ENCODE peak calls at places on chromosomes 4 and X, in four cellular contexts. X is mammary epithelial cell, R is astrocyte, C is endothelial cell of umbilical vein. A is an unnamed sample.
A peak's percentile ranks its signal among the peaks of the same experiment; 100 is the strongest.

GRCh38 chr4:177041356-177041755 is 248.6 kb upstream of the VEGFC start:
- DNase-seq in X (no peak), R (peak; percentile 31), C (no peak), A (no peak)

GRCh38 chrX:1909419-1910206 is 294.8 kb downstream of the ASMT start:
- DNase-seq in X (no peak), R (no peak), C (no peak), A (no peak)

GRCh38 chr4:7655549-7656243 is 221.0 kb upstream of the PSAPL1 start:
- DNase-seq in X (no peak), R (peak; percentile 23), C (no peak), A (no peak)

GRCh38 chr4:155415662-155416061 is 38.9 kb upstream of the MAP9 start:
- DNase-seq in X (no peak), R (no peak), C (no peak), A (no peak)

GRCh38 chr4:55346851-55347255 is 811 bp downstream of the SRD5A3 start:
- DNase-seq in X (no peak), R (no peak), C (no peak), A (no peak)

GRCh38 chr4:71377561-71377960 is 38.7 kb downstream of the SLC4A4 start:
- DNase-seq in X (peak; percentile 22), R (peak; percentile 91), C (peak; percentile 13), A (peak; percentile 74)

GRCh38 chr4:63085091-63085490 is 1324.2 kb downstream of the TECRL start:
- DNase-seq in X (no peak), R (no peak), C (no peak), A (no peak)

GRCh38 chr4:182917182-182918043 is at the start of gene DCTD:
- DNase-seq in X (peak; percentile 55), R (peak; percentile 46), C (peak; percentile 60), A (peak; percentile 28)

GRCh38 chr4:114250439-114250891 is 271.0 kb upstream of the ARSJ start:
- DNase-seq in X (no peak), R (no peak), C (no peak), A (peak; percentile 20)

GRCh38 chrX:23773601-23774175 is 9.3 kb upstream of the SAT1 start:
- DNase-seq in X (no peak), R (no peak), C (peak; percentile 76), A (no peak)

GRCh38 chrX:8743126-8743732 is 11.3 kb upstream of the ANOS1 start:
- DNase-seq in X (peak; percentile 35), R (no peak), C (peak; percentile 26), A (no peak)

GRCh38 chr4:105352826-105353225 is 121.0 kb downstream of the PPA2 start:
- DNase-seq in X (no peak), R (peak; percentile 55), C (no peak), A (no peak)

DNA sequence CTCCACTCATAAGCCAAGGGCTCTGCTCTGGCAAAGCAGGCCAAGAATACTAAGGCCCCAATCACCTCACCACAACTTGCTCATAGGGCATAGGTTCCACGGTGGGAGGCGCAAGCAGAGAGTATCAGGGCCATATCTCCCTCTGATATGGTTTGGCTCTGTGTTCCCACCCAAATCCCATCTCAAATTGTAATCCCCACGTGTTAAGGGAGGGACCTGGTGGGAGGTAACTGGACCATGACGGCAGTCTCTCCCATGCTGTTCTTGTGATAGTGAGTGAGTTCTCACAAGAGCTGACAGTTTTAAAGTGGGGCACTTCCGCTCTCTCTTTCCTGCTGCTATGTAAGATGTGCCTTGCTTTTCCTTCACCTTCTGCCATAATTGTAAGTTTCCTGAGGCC is 88.7 kb downstream of the SHROOM4 start:
- DNase-seq in X (no peak), R (no peak), C (no peak), A (no peak)
- H3K27me3 ChIP-seq in X (peaks cover 2% of the 10 kb centered on the region), R (no peaks in the 10 kb centered on the region), C (no peaks in the 10 kb centered on the region), A (no peaks in the 10 kb centered on the region)

GRCh38 chrX:120244735-120245498 is 5.7 kb upstream of the ZBTB33 start:
- DNase-seq in X (peak; percentile 74), R (peak; percentile 68), C (peak; percentile 73), A (peak; percentile 76)

GRCh38 chrX:120253784-120254183 is 3.2 kb downstream of the ZBTB33 start:
- DNase-seq in X (no peak), R (no peak), C (no peak), A (no peak)

GRCh38 chrX:120251471-120252011 is 929 bp downstream of the ZBTB33 start:
- DNase-seq in X (peak; percentile 9), R (peak; percentile 12), C (peak; percentile 34), A (no peak)

DNA sequence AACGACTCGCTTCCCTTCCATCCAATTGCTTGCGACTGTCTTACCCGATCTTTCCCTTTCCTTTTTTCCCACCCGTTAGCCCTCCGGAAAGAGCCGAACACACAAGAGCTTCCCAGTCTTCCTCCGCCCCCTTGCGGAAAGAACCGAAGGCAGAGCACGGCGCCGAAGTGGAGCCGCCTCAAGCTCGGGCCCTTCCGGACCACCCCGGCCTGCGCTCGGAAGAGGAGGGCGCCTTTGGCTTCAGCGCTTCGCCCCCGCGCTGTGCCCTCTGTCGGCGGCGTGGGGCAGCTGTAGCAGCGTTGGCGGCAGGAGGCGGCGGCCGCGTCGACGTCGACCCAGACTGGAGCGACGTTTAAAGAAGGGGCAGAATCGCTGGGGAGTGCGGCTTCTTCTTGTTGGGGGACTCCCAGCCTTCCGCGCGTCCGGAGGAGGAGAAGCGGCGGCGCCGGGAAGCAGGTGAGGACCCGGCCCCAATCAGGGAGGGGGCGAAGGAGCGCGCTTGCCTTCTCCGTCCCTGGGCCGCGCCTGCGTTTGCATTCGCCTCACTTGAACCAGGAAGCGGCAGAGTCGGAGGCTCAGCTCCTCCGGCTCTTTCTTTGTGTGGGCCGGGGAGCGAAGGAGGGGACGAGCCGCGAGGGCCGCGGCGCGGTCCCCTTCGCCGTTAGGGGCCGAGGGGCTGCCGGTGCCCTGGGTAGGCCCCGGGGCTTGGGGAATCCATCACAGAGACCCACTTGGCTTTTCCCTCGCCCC is at the start of gene ZBTB33:
- DNase-seq in X (peak; percentile 91), R (peak; percentile 86), C (peak; percentile 96), A (peak; percentile 75)
- H3K4me1 ChIP-seq in X (no peaks in the 10 kb centered on the region), R (no peaks in the 10 kb centered on the region), C (peaks cover 11% of the 10 kb centered on the region), A (no peaks in the 10 kb centered on the region)

GRCh38 chr4:56657818-56658217 is 23.3 kb downstream of the HOPX start:
- DNase-seq in X (no peak), R (no peak), C (no peak), A (no peak)
- H3K27me3 ChIP-seq in X (peaks cover 41% of the 10 kb centered on the region), R (peaks cover 27% of the 10 kb centered on the region), C (no peaks in the 10 kb centered on the region), A (peaks cover 55% of the 10 kb centered on the region)

DNA sequence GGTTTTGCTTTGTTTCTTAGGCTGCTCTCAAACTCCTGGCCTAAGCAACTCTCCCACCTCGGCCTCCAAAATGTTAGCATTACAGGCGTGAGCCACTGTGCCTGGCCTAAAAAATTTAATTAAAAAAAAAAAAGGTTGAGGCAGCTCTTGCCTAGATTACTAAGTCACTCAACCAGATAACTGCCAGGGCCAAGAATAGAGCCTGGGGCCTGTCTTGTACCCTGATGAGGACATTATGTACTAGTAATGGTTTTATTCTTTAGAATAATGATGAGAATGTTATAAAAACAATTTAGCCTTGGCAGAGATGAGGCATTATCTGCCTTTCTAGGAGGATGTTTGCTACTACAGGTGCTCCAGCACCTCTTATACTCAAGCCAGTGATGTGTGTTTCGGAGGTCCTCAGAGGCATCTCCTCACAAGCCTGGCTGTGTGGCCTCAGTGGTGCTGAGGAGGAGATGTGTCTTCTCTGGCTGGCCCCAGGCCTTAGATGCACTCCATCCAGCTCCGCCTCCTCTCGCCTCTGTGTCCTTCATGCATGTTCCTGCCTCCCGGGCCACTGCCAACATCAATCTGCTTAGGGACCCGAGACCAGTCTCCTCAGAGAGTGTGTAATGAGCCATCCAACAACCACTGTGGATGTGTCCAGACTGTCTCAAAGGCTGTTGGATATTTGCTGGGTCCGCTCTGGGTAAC is 337.7 kb upstream of the GATB start:
- DNase-seq in X (no peak), R (no peak), C (no peak), A (no peak)
- H3K4me1 ChIP-seq in X (peaks cover 26% of the 10 kb centered on the region), R (peaks cover 20% of the 10 kb centered on the region), C (peaks cover 13% of the 10 kb centered on the region), A (peaks cover 41% of the 10 kb centered on the region)

DNA sequence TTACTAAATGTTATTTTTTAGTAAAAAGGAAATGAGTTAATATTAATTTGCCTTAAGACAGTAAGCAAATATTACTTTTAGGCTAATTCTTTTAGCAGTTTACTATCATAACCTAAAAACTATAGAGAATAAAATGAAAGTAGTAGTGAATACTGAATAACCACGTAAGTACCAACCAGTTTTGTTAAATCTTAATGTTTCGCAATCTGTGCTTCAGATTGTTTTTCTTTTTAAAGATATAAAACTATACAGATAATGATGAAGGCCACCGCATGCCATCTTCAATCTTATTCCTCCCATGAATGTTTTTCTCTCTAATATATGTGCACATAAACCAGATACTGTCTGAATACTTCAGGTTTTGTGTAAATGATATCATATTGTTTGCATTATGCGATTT is 6.0 kb downstream of the RRH start:
- DNase-seq in X (no peak), R (no peak), C (no peak), A (no peak)
- H3K27me3 ChIP-seq in X (no peaks in the 10 kb centered on the region), R (no peaks in the 10 kb centered on the region), C (no peaks in the 10 kb centered on the region), A (no peaks in the 10 kb centered on the region)

DNA sequence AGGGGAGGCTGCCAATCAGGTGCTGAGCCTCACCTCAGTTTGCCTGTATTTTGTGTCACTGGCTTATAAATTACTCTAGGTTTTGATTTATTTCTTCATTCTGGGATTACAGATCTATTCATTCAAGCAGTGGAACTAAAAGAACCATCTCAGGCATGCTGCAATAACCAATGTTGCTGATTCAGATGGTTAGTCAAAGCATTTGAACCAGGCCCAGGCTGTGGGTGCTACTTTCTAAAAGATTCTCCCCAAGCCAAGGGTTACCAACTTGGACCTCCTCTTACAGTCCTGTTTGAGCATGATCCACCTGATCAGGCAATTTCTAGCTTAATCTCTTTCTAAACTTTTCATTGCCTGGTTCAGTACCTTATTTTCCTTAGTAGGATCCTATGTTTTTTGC is 67.2 kb downstream of the TMEM131L start:
- DNase-seq in X (no peak), R (no peak), C (no peak), A (no peak)
- H3K4me1 ChIP-seq in X (no peaks in the 10 kb centered on the region), R (peaks cover 3% of the 10 kb centered on the region), C (peaks cover 25% of the 10 kb centered on the region), A (no peaks in the 10 kb centered on the region)

GRCh38 chrX:110208092-110208491 is 109.8 kb downstream of the AMMECR1 start:
- DNase-seq in X (peak; percentile 48), R (no peak), C (no peak), A (peak; percentile 61)

GRCh38 chrX:110212299-110212698 is 105.6 kb downstream of the AMMECR1 start:
- DNase-seq in X (no peak), R (no peak), C (no peak), A (no peak)

GRCh38 chrX:110213183-110213582 is 104.7 kb downstream of the AMMECR1 start:
- DNase-seq in X (no peak), R (no peak), C (no peak), A (peak; percentile 43)

GRCh38 chrX:110211340-110211739 is 106.5 kb downstream of the AMMECR1 start:
- DNase-seq in X (no peak), R (no peak), C (no peak), A (no peak)

DNA sequence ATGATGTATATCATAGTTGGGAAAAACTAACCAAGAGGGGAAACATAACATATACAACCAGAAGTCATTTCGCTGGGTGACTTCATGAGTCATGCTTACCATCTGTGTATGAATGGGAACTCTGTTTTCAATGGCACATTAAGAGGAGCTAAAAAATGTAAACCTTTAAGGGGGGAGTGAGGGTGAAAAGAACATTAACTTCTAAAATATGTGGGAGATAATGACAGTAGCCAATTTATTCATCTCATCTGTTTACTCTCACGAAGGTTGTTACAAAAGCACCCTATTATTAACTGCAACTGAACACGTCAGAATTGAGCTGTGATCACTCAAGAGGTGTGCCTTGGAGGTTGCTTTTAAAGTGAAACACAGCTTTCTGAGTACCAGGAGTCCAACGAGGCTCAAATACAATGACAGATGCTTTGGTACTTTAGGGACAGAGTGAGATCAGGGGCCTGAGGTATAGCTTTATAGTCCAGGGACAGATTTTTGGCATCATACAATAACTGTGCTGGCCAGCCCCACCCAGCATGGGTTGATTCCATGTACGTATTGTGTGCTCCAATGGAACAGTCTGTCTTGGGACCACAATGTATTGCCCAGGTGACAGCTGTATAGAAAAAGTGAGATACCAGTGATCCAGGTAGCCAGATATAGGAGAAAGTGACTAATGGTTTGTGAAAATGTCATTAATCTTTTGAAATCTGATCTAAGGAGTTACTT is 107.3 kb downstream of the AMMECR1 start:
- DNase-seq in X (peak; percentile 84), R (peak; percentile 86), C (peak; percentile 72), A (peak; percentile 87)
- H3K27me3 ChIP-seq in X (no peaks in the 10 kb centered on the region), R (no peaks in the 10 kb centered on the region), C (no peaks in the 10 kb centered on the region), A (no peaks in the 10 kb centered on the region)